ENCODE peak calls at places on chromosomes 11 and 22, in six cellular contexts. Z is HepG2, E is GM12892, W is H1, U is K562, A is GM12878. T is an unnamed sample.

GRCh38 chr11:32173435-32173834 is 82.6 kb downstream of the RCN1 start:
- DNase-seq in Z (peak; percentile 38), E (no peak), W (peak; percentile 79), U (no peak), A (no peak), T (peak; percentile 21)

GRCh38 chr11:45860348-45860747 is 13.1 kb downstream of the CRY2 start:
- DNase-seq in Z (no peak), E (no peak), W (no peak), U (no peak), A (no peak), T (no peak)

GRCh38 chr11:43694477-43694876 is 13.9 kb downstream of the HSD17B12 start:
- DNase-seq in Z (no peak), E (no peak), W (no peak), U (no peak), A (no peak), T (no peak)

GRCh38 chr22:19834599-19834998 is 20.1 kb downstream of the GNB1L start:
- DNase-seq in Z (no peak), E (no peak), W (no peak), U (no peak), A (no peak), T (no peak)

GRCh38 chr22:35085621-35086020 is 19.7 kb downstream of the ISX start:
- DNase-seq in Z (no peak), E (no peak), W (no peak), U (no peak), A (no peak), T (no peak)

GRCh38 chr11:95419915-95420314 is 188.9 kb upstream of the SESN3 start:
- DNase-seq in Z (no peak), E (no peak), W (no peak), U (no peak), A (no peak), T (no peak)

GRCh38 chr11:126407101-126407521 is 51.6 kb downstream of the ST3GAL4 start:
- DNase-seq in Z (no peak), E (no peak), W (no peak), U (no peak), A (no peak), T (no peak)

GRCh38 chr11:67631427-67631826 is 1.7 kb upstream of the NUDT8 start:
- DNase-seq in Z (no peak), E (peak; percentile 13), W (no peak), U (no peak), A (no peak), T (no peak)

GRCh38 chr11:119318240-119319135 is 1.6 kb upstream of the MCAM start:
- DNase-seq in Z (peak; percentile 52), E (peak; percentile 58), W (no peak), U (peak; percentile 49), A (peak; percentile 70), T (peak; percentile 7)

GRCh38 chr11:14075118-14075601 is 112.6 kb downstream of the SPON1 start:
- DNase-seq in Z (no peak), E (no peak), W (no peak), U (no peak), A (no peak), T (no peak)

GRCh38 chr11:118211006-118211405 is 13.8 kb downstream of the JAML start:
- DNase-seq in Z (no peak), E (no peak), W (peak; percentile 57), U (no peak), A (no peak), T (no peak)

GRCh38 chr11:71188886-71189767 is 63.2 kb downstream of the SHANK2 start:
- DNase-seq in Z (no peak), E (no peak), W (no peak), U (no peak), A (no peak), T (no peak)

GRCh38 chr11:73321342-73322110 is 13.4 kb downstream of the ARHGEF17 start:
- DNase-seq in Z (no peak), E (no peak), W (no peak), U (no peak), A (no peak), T (no peak)

GRCh38 chr11:119380816-119381185 is 689 bp downstream of the USP2 start:
- DNase-seq in Z (peak; percentile 47), E (no peak), W (peak; percentile 64), U (no peak), A (no peak), T (no peak)

GRCh38 chr22:17998913-17999312 is 25.4 kb downstream of the MICAL3 start:
- DNase-seq in Z (no peak), E (no peak), W (no peak), U (no peak), A (no peak), T (no peak)

GRCh38 chr22:18000441-18001039 is 23.8 kb downstream of the MICAL3 start:
- DNase-seq in Z (no peak), E (no peak), W (peak; percentile 63), U (no peak), A (no peak), T (no peak)

GRCh38 chr22:17999851-18000250 is 24.5 kb downstream of the MICAL3 start:
- DNase-seq in Z (no peak), E (no peak), W (no peak), U (no peak), A (no peak), T (no peak)

GRCh38 chr22:17997456-17997855 is 26.9 kb downstream of the MICAL3 start:
- DNase-seq in Z (no peak), E (no peak), W (no peak), U (no peak), A (no peak), T (no peak)

DNA sequence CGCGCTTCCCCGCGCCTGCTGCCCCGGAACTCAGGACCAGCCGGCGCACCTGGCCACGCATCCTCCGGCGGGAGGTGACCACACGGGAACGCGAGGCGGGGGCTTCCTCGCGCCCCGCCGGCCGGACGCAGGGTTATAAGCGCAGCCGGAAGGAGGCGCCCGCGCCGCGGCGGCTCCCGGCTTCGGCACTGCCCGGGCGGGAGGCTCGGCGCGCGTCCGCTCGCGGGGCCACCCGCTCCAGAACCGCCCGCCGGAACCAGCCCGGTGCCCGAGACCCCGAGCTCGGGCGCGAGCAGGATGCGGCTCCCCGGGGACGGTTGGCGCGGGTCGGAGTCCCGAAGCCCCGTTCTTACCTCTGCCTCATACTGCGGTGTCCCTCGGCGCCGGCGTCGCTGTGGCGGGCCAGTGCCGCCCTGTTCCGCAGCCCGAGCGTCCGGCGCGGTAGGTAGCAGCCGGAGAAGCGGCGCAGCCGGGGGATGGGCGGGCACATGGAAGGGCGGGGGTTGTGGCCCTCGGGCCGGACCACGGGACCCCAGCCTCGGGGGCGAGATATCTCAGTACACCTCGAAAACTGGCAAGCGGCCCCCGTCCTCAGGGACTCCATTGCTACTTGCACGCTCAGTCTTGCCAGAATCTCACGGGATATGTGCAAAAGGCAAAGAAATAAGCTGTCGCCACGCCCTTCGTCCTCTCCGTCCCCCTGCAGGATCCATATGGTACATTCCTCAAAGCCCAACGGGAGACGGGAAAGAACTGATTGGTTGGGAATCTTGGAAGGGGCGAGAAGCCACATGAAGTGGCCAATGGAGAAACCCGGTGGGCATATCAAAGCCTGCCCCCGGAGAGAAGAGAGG is 23.1 kb downstream of the MICAL3 start:
- DNase-seq in Z (peak; percentile 97), E (peak; percentile 84), W (peak; percentile 95), U (peak; percentile 100), A (peak; percentile 75), T (peak; percentile 83)
- TF ChIP-seq POLR2A in Z (peak; percentile 88), E (peak; percentile 84), W (peak; percentile 71), U (peak; percentile 88), A (peak; percentile 94), T (peak; percentile 76)

GRCh38 chr11:82680252-82680651 is 53.4 kb downstream of the FAM181B start:
- DNase-seq in Z (no peak), E (no peak), W (no peak), U (no peak), A (no peak), T (no peak)

GRCh38 chr11:82676483-82677094 is 57.1 kb downstream of the FAM181B start:
- DNase-seq in Z (peak; percentile 4), E (no peak), W (no peak), U (no peak), A (no peak), T (no peak)

GRCh38 chr11:82671451-82671850 is 62.2 kb downstream of the FAM181B start:
- DNase-seq in Z (no peak), E (no peak), W (no peak), U (no peak), A (no peak), T (no peak)

DNA sequence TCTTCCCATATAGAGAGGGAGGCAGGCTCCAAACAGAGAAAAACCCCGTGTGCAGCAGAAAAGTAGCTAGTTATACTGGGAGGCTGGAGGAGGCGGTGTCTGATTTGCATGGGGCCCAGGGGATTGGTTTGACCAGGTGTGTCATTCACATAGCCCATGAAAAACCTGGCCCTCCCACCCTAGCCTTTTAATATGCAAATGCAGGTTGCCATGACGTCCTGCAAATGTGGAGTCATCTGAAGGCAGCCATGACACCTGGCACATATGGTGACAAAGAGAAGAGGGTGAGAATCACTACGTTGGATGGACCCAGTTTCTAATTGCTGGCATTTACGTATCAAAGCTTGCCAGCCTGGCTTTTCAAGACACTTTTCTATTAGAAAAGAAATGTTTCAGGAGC is 57.8 kb downstream of the FAM181B start:
- DNase-seq in Z (no peak), E (no peak), W (peak; percentile 50), U (no peak), A (no peak), T (no peak)
- TF ChIP-seq TAF1 in Z (no peak), E (no peak), W (no peak), U (no peak), A (no peak), T (no peak)

GRCh38 chr11:130674686-130675085 is 226.2 kb downstream of the ADAMTS15 start:
- DNase-seq in Z (no peak), E (no peak), W (no peak), U (no peak), A (no peak), T (no peak)

GRCh38 chr11:130672911-130673310 is 224.5 kb downstream of the ADAMTS15 start:
- DNase-seq in Z (no peak), E (no peak), W (no peak), U (no peak), A (no peak), T (no peak)

GRCh38 chr11:130673698-130674097 is 225.3 kb downstream of the ADAMTS15 start:
- DNase-seq in Z (no peak), E (no peak), W (no peak), U (no peak), A (no peak), T (no peak)

GRCh38 chr11:130670200-130670599 is 221.8 kb downstream of the ADAMTS15 start:
- DNase-seq in Z (no peak), E (no peak), W (no peak), U (no peak), A (no peak), T (no peak)

GRCh38 chr11:130671801-130672700 is 223.6 kb downstream of the ADAMTS15 start:
- DNase-seq in Z (no peak), E (no peak), W (no peak), U (no peak), A (no peak), T (no peak)
- TF ChIP-seq POLR2AphosphoS5 in Z (no peak), E (no peak), W (no peak), U (no peak), A (no peak), T (no peak)

DNA sequence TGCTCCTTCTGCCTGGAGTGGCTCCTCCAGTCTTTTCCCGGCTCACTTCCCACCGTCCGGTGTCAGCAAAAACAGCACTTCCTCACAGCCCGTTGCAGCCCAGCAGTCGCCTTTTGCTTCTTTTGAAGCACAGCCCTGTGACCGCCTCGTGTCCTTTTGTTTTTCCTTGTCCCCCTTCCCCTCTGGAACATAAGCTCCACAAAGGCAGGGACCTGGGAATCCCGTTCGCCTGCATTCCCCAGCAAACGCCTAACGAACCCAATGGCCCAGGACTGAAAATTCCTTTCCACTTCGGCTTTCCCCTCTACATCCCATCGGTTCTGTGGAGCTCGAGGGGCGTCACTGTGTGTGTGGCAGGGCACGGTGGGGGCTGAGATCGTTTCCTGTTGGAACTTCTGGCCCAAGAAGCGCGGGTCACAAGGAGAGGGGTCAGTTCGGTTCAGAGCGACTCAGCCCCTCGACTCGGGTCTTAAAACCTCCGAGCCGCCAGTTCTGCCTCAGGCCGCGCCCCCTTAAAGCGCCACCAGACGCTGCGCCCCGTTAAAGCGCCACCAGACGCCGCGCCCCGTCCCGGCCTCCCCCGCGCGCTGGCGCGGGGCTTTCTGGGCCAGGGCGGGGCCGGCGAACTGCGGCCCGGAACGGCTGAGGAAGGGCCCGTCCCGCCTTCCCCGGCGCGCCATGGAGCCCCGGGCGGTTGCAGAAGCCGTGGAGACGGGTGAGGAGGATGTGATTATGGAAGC is 839 bp downstream of the RIC8A start:
- DNase-seq in Z (peak; percentile 55), E (peak; percentile 98), W (peak; percentile 80), U (peak; percentile 81), A (no peak), T (peak; percentile 98)
- TF ChIP-seq POLR2A in Z (no peak), E (peak; percentile 71), W (no peak), U (peak; percentile 76), A (peak; percentile 77), T (peak; percentile 54)